ENCODE peak calls at places on chromosomes 1 and 21, in nine cellular contexts. K is body of pancreas; X is A549; C is NB4; O is HCT116; Z is fibroblast of pulmonary artery; G is CD4-positive, alpha-beta memory T cell; E is fibroblast of the aortic adventitia; M is astrocyte of the spinal cord. T is an unnamed sample.

GRCh38 chr1:233025156-233025555 is 74.7 kb downstream of the NTPCR start:
- DNase-seq in E (no peak), O (no peak), M (peak), K (peak), Z (peak), G (no peak), C (peak), X (peak), T (peak)

GRCh38 chr1:2559509-2560298 is 3.5 kb downstream of the TNFRSF14 start:
- DNase-seq in X (no peak), G (no peak), E (no peak), O (no peak), K (no peak), M (no peak), Z (no peak), C (no peak), T (no peak)

GRCh38 chr1:244337839-244338238 is 113.9 kb downstream of the ADSS2 start:
- DNase-seq in M (no peak), O (no peak), X (no peak), Z (no peak), C (no peak), E (no peak), G (no peak), K (no peak), T (no peak)

GRCh38 chr1:212062832-212063438 is 27.4 kb downstream of the DTL start:
- DNase-seq in K (no peak), E (peak), G (no peak), Z (peak), O (peak), M (peak), C (peak), X (peak), T (no peak)

GRCh38 chr1:6131561-6131960 is 48.6 kb downstream of the CHD5 start:
- DNase-seq in M (no peak), K (no peak), G (no peak), E (no peak), X (no peak), Z (no peak), C (no peak), O (no peak), T (no peak)

GRCh38 chr1:206685749-206686485 is 1.2 kb downstream of the MAPKAPK2 start:
- DNase-seq in O (peak), E (peak), G (peak), X (peak), M (peak), K (peak), C (peak), Z (peak), T (no peak)

GRCh38 chr21:45130324-45130774 is 56.0 kb downstream of the ADARB1 start:
- DNase-seq in Z (peak), M (peak), E (peak), X (no peak), G (no peak), K (no peak), O (no peak), C (peak), T (no peak)

GRCh38 chr1:116874622-116875277 is 35.0 kb upstream of the PTGFRN start:
- DNase-seq in O (no peak), E (no peak), M (peak), K (no peak), C (peak), X (no peak), Z (peak), G (no peak), T (no peak)

GRCh38 chr1:109470245-109470644 is 3.9 kb downstream of the SYPL2 start:
- DNase-seq in O (no peak), M (no peak), Z (no peak), C (no peak), X (no peak), K (no peak), E (no peak), G (no peak), T (no peak)

GRCh38 chr1:41977329-41977728 is 58.6 kb upstream of the HIVEP3 start:
- DNase-seq in G (no peak), E (no peak), O (no peak), K (no peak), M (no peak), C (no peak), X (no peak), Z (no peak), T (peak)

GRCh38 chr1:147612366-147612765 is 58.0 kb downstream of the ACP6 start:
- DNase-seq in E (no peak), G (no peak), M (no peak), C (no peak), X (peak), K (no peak), Z (no peak), O (no peak), T (no peak)

GRCh38 chr1:159873546-159873945 is 11.1 kb upstream of the VSIG8 start:
- DNase-seq in M (no peak), G (no peak), Z (no peak), E (no peak), O (no peak), C (no peak), K (no peak), X (no peak), T (no peak)

GRCh38 chr1:2109581-2110021 is 59.4 kb downstream of the PRKCZ start:
- DNase-seq in O (no peak), E (no peak), G (no peak), C (no peak), X (no peak), M (no peak), K (no peak), Z (no peak), T (no peak)

GRCh38 chr1:33943978-33944377 is 80.1 kb downstream of the HMGB4 start:
- DNase-seq in M (peak), O (no peak), E (peak), C (no peak), X (no peak), Z (peak), G (no peak), K (peak), T (no peak)

GRCh38 chr1:40847023-40847740 is 15.0 kb downstream of the CITED4 start:
- DNase-seq in E (no peak), K (no peak), O (no peak), G (no peak), Z (no peak), C (no peak), X (no peak), M (no peak), T (no peak)

GRCh38 chr1:172254521-172255222 is 165.8 kb upstream of the C1orf105 start:
- DNase-seq in G (no peak), Z (peak), O (peak), E (peak), K (no peak), X (peak), M (peak), C (peak), T (no peak)

GRCh38 chr1:2986549-2987305 is 34.5 kb upstream of the ACTRT2 start:
- DNase-seq in G (no peak), M (no peak), E (no peak), C (no peak), X (no peak), O (no peak), K (no peak), Z (no peak), T (no peak)

DNA sequence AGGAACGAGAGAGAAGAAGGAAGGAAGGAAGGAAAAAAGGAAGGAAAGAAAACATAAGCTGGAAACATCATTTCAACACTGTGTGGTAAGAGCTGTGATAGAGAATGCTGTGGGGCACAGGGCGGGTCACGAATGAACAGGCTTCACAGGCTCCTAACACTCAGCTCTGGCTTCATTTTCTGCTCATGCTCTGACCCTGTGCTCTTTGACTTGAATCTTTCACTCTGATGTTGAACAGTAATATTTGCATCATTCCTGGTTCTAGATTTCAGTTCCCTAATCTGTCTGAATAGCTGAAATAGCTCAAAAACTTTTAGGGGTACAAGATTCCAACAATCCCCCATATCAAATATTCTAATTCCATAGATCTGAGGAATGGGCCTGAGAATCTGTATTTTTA is 207.3 kb downstream of the LHX8 start:
- DNase-seq in O (no peak), M (no peak), C (no peak), X (no peak), G (no peak), E (no peak), K (no peak), Z (no peak), T (no peak)
- H3K4me3 ChIP-seq in O (no peak), M (no peak), C (no peak), X (no peak), G (no peak), E (no peak), K (no peak), Z (no peak), T (no peak)

GRCh38 chr1:939511-940107 is 15.9 kb downstream of the SAMD11 start:
- DNase-seq in C (no peak), E (no peak), Z (no peak), G (no peak), M (no peak), X (no peak), K (no peak), O (no peak), T (no peak)
- H3K4me3 ChIP-seq in C (no peak), E (no peak), Z (no peak), G (no peak), M (no peak), X (peak), K (no peak), O (peak), T (no peak)

GRCh38 chr1:78624035-78624434 is 3.8 kb downstream of the IFI44L start:
- DNase-seq in X (no peak), C (no peak), G (no peak), E (no peak), M (no peak), Z (no peak), K (no peak), O (no peak), T (no peak)

GRCh38 chr1:78619029-78619428 is 1.2 kb upstream of the IFI44L start:
- DNase-seq in O (no peak), X (no peak), M (no peak), K (no peak), C (no peak), G (no peak), Z (no peak), E (peak), T (no peak)

GRCh38 chr1:78619803-78620579 is at the start of gene IFI44L:
- DNase-seq in O (no peak), E (peak), Z (peak), M (peak), C (no peak), G (peak), K (peak), X (no peak), T (peak)

GRCh38 chr1:78619446-78619802 is 824 bp upstream of the IFI44L start:
- DNase-seq in M (no peak), K (no peak), E (no peak), O (no peak), X (no peak), C (no peak), Z (no peak), G (peak), T (no peak)

DNA sequence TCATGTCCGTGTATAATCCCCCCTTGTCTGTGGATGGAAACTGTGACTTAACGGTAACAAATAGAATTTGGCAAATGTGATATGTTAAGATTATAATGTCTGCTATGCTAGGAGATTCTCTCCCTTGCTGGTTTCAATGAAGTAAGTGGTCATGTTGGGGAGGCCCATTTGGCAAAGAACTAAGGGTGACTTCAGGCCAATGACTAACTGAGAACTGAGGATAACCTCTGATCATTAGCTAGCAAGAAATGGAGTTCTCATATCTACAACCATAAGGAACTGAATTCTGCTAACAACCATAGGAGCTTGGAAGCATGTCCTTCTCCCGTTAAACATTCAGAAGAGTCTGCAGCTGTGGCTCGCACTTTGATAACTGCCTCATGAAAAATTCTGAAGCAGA is 2.3 kb downstream of the IFI44L start:
- DNase-seq in X (no peak), O (no peak), K (no peak), G (no peak), E (no peak), M (no peak), C (no peak), Z (no peak), T (no peak)
- H3K4me3 ChIP-seq in X (no peak), O (no peak), K (no peak), G (no peak), E (no peak), M (no peak), C (no peak), Z (no peak), T (no peak)

GRCh38 chr1:198623920-198624647 is 14.8 kb upstream of the PTPRC start:
- DNase-seq in K (no peak), E (peak), C (no peak), O (no peak), X (no peak), Z (peak), G (peak), M (peak), T (no peak)
- H3K4me3 ChIP-seq in K (no peak), E (no peak), C (no peak), O (no peak), X (no peak), Z (no peak), G (no peak), M (no peak), T (no peak)

DNA sequence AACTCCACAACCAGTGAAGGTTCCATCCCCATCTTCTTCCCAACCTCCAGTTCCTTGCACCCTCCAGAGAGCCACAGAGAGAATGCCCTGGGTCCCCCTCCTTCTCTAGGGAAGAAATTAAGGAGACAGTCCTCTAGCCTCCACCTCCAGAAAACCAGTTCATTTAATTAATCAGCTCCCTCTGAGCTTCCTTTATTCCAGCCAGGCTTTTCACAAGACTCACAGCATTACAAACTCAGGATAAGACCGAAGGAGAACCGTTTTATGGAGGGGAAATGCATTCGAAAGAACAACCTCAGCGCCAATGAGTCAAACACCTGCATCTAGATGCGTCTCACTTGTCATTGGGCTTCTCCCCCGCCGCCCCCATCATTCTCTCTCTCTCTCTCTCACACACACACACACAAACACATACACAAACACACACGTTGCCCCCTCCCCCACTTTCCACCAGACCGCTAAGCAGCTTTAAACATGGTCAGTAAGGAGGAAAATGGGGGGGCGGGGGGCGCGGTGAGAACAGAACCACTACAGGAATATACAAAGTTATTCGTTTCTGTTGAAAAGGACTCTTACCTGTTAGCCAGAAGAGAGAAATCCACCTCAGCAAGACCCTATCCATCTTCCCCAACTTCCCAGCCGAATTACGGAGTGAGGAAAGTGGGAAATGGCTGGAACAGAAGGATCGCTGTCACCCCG is 544 bp downstream of the ILDR2 start:
- DNase-seq in K (peak), O (no peak), C (peak), M (no peak), X (no peak), Z (no peak), G (peak), E (no peak), T (no peak)
- H3K4me3 ChIP-seq in K (no peak), O (peak), C (peak), M (peak), X (peak), Z (peak), G (no peak), E (peak), T (peak)